ENCODE peak calls at places on chromosomes 2 and 18, in seven cellular contexts. A is neuronal stem cell, Q is MM.1S, C is fibroblast of lung, M is endothelial cell of umbilical vein, R is adipocyte, Z is mammary epithelial cell. W is an unnamed sample. For H3K9me3, the result is how much of the 10 kb centered on the place peaks cover.

GRCh38 chr18:13553449-13553848 is 172.9 kb downstream of the FAM210A start:
- DNase-seq in A (no peak), C (no peak), R (no peak), Q (no peak), M (no peak), Z (no peak), W (no peak)

GRCh38 chr2:158006961-158007664 is 94.6 kb upstream of the UPP2 start:
- DNase-seq in C (peak), R (no peak), Q (no peak), M (no peak), A (no peak), Z (no peak), W (no peak)

GRCh38 chr2:237388036-237388435 is 25.9 kb downstream of the COL6A3 start:
- DNase-seq in Z (no peak), C (peak), R (peak), Q (no peak), A (no peak), M (no peak), W (no peak)

GRCh38 chr2:81087646-81088045 is 783.1 kb upstream of the LRRTM1 start:
- DNase-seq in Q (no peak), M (no peak), Z (no peak), R (no peak), C (no peak), A (no peak), W (no peak)

GRCh38 chr2:189952536-189953109 is 109.9 kb downstream of the MSTN start:
- DNase-seq in R (no peak), Q (peak), C (no peak), A (no peak), Z (no peak), M (peak), W (no peak)

GRCh38 chr18:7062236-7062635 is 55.4 kb downstream of the LAMA1 start:
- DNase-seq in C (no peak), Q (no peak), A (no peak), R (no peak), M (no peak), Z (no peak), W (no peak)

GRCh38 chr2:129443235-129443884 is 536.1 kb upstream of the RAB6C start:
- DNase-seq in Z (no peak), M (no peak), R (no peak), A (no peak), C (no peak), Q (no peak), W (no peak)

GRCh38 chr2:238727585-238728321 is 120.1 kb upstream of the TWIST2 start:
- DNase-seq in R (peak), Z (no peak), C (peak), A (no peak), M (no peak), Q (no peak), W (no peak)

GRCh38 chr2:101368371-101368770 is 18.9 kb downstream of the CREG2 start:
- DNase-seq in R (no peak), A (no peak), M (no peak), Q (no peak), Z (no peak), C (no peak), W (peak)

GRCh38 chr18:70822167-70822566 is 533.3 kb downstream of the SOCS6 start:
- DNase-seq in A (no peak), C (no peak), M (no peak), Z (no peak), Q (no peak), R (no peak), W (no peak)

GRCh38 chr18:35024965-35025364 is 16.2 kb upstream of the MAPRE2 start:
- DNase-seq in M (peak), C (peak), R (peak), Z (no peak), Q (no peak), A (no peak), W (no peak)

GRCh38 chr18:59950215-59950944 is 50.6 kb downstream of the PMAIP1 start:
- DNase-seq in R (peak), M (no peak), Z (peak), C (peak), Q (peak), A (no peak), W (no peak)

GRCh38 chr2:110819711-110820110 is 87.3 kb downstream of the ACOXL start:
- DNase-seq in M (no peak), R (no peak), Z (no peak), Q (no peak), A (no peak), C (no peak), W (no peak)

GRCh38 chr2:78351208-78351607 is 674.3 kb upstream of the REG3G start:
- DNase-seq in R (peak), Z (no peak), M (peak), C (no peak), Q (no peak), A (no peak), W (no peak)

GRCh38 chr2:107525420-107525819 is 301.3 kb upstream of the RGPD4 start:
- DNase-seq in A (no peak), Q (no peak), M (no peak), C (peak), R (peak), Z (no peak), W (no peak)

DNA sequence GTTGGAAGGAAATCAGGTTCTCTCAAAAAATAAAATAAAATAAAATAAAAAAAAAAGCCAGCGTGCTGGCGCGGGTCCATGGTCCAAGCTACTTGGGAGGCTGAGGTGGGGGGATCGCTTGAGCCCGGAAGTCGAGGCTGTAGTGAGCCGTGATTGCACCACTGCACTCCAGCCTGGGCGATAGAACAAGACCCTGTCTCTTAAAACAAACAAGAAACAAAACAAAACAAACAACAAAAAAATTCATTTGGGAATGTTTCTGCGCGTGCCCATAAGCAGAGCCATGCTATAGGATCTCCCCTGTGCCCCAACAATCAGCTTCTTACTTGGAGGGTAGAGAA is 16.4 kb upstream of the CD8A start:
- DNase-seq in C (no peak), A (no peak), M (no peak), Z (no peak), R (no peak), Q (no peak), W (no peak)
- H3K9ac ChIP-seq in C (no peak), A (peak), M (no peak), Z (no peak), R (no peak), Q (peak), W (no peak)

DNA sequence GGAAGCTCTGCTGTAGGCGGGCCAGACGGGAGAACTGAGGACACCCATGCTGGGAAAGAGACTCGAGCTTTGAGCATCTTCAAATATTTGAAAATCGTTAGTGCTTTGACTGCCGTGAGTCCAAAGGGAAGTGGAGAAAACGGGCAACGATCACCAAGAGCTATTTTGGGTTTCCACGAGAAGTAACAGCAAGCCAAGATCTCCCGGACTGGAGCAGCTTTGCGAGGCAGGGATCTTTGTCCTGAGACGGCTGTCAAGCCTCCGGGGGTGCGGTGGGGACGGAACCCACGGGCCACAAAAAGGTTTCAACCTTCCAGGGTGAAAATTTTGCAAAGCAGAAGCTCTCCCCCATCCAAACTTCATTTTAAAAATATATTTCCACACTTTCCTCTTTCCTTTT is 195.8 kb downstream of the NDUFA10 start:
- DNase-seq in Q (no peak), C (no peak), A (no peak), Z (no peak), R (no peak), M (no peak), W (no peak)
- H3K9me3 ChIP-seq in Q (under half), C (under half), A (under half), Z (under half), R (under half), M (under half), W (under half)

DNA sequence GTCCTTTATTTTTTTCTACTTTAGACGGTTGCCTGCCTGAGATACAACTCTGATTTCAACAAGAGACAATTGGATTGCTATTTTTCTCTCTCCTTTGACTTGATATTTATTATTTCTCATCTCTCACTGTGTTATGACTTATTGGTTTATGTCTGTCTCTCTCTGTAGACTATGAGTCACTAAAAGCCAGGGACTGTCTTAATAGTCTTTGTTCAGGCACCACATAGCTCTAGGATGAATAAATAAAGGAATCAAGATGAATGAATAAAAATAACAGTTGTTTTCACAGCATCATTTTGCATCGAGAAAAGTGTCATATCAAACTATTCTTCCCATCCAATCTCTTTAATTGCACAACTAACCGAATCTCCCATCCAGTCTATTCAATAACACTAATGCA is 31.4 kb upstream of the CD28 start:
- DNase-seq in Z (peak), Q (no peak), A (no peak), R (no peak), C (peak), M (peak), W (no peak)
- H3K9ac ChIP-seq in Z (no peak), Q (no peak), A (no peak), R (no peak), C (no peak), M (no peak), W (no peak)

GRCh38 chr2:10571057-10571456 is 118.7 kb downstream of the NOL10 start:
- DNase-seq in Q (no peak), M (no peak), C (no peak), Z (no peak), R (no peak), A (no peak), W (no peak)
- H3K9me3 ChIP-seq in Q (under half), M (under half), C (under half), Z (under half), R (under half), A (under half), W (under half)

W was measured in SK-N-MC.